ENCODE peak calls at places on chromosomes 5 and 9, in five cellular contexts. One of them, this sample, is unnamed.

GRCh38 chr5:173318881-173319609 is 9.2 kb downstream of the STC2 start:
- DNase-seq in CD4-positive, alpha-beta memory T cell: no peak
- DNase-seq in left ventricle myocardium superior: no peak
- DNase-seq in Peyer's patch: no peak
- DNase-seq in foreskin fibroblast: no peak
- DNase-seq in this sample: no peak

GRCh38 chr9:135083831-135084230 is 3.6 kb upstream of the OLFM1 start:
- DNase-seq in CD4-positive, alpha-beta memory T cell: no peak
- DNase-seq in left ventricle myocardium superior: no peak
- DNase-seq in Peyer's patch: no peak
- DNase-seq in foreskin fibroblast: no peak
- DNase-seq in this sample: no peak

GRCh38 chr5:166716856-166717492 is 1574.5 kb upstream of the WWC1 start:
- DNase-seq in CD4-positive, alpha-beta memory T cell: no peak
- DNase-seq in left ventricle myocardium superior: no peak
- DNase-seq in Peyer's patch: no peak
- DNase-seq in foreskin fibroblast: no peak
- DNase-seq in this sample: no peak

GRCh38 chr5:111914957-111915356 is 158.0 kb upstream of the NREP start:
- DNase-seq in CD4-positive, alpha-beta memory T cell: no peak
- DNase-seq in left ventricle myocardium superior: no peak
- DNase-seq in Peyer's patch: no peak
- DNase-seq in foreskin fibroblast: peak; percentile 27
- DNase-seq in this sample: no peak

GRCh38 chr5:14445581-14446290 is 135.9 kb upstream of the OTULINL start:
- DNase-seq in CD4-positive, alpha-beta memory T cell: no peak
- DNase-seq in left ventricle myocardium superior: no peak
- DNase-seq in Peyer's patch: no peak
- DNase-seq in foreskin fibroblast: peak; percentile 80
- DNase-seq in this sample: no peak

GRCh38 chr9:123893146-123893545 is 36.8 kb downstream of the DENND1A start:
- DNase-seq in CD4-positive, alpha-beta memory T cell: no peak
- DNase-seq in left ventricle myocardium superior: no peak
- DNase-seq in Peyer's patch: no peak
- DNase-seq in foreskin fibroblast: no peak
- DNase-seq in this sample: no peak

GRCh38 chr9:77848428-77848827 is 183.2 kb downstream of the GNAQ start:
- DNase-seq in CD4-positive, alpha-beta memory T cell: no peak
- DNase-seq in left ventricle myocardium superior: no peak
- DNase-seq in Peyer's patch: no peak
- DNase-seq in foreskin fibroblast: no peak
- DNase-seq in this sample: no peak

GRCh38 chr5:67233075-67233474 is 36.5 kb upstream of the CD180 start:
- DNase-seq in CD4-positive, alpha-beta memory T cell: no peak
- DNase-seq in left ventricle myocardium superior: no peak
- DNase-seq in Peyer's patch: no peak
- DNase-seq in foreskin fibroblast: peak; percentile 61
- DNase-seq in this sample: no peak

GRCh38 chr5:107676702-107677101 is 6.0 kb upstream of the EFNA5 start:
- DNase-seq in CD4-positive, alpha-beta memory T cell: no peak
- DNase-seq in left ventricle myocardium superior: no peak
- DNase-seq in Peyer's patch: no peak
- DNase-seq in foreskin fibroblast: no peak
- DNase-seq in this sample: no peak

GRCh38 chr5:9523090-9523813 is 22.6 kb downstream of the SEMA5A start:
- DNase-seq in CD4-positive, alpha-beta memory T cell: no peak
- DNase-seq in left ventricle myocardium superior: no peak
- DNase-seq in Peyer's patch: no peak
- DNase-seq in foreskin fibroblast: peak; percentile 68
- DNase-seq in this sample: no peak

GRCh38 chr5:98296426-98296825 is 477.0 kb upstream of the RGMB start:
- DNase-seq in CD4-positive, alpha-beta memory T cell: no peak
- DNase-seq in left ventricle myocardium superior: no peak
- DNase-seq in Peyer's patch: no peak
- DNase-seq in foreskin fibroblast: peak; percentile 67
- DNase-seq in this sample: no peak

GRCh38 chr9:129270903-129271431 is 92.9 kb upstream of the IER5L start:
- DNase-seq in CD4-positive, alpha-beta memory T cell: no peak
- DNase-seq in left ventricle myocardium superior: no peak
- DNase-seq in Peyer's patch: no peak
- DNase-seq in foreskin fibroblast: peak; percentile 81
- DNase-seq in this sample: no peak

GRCh38 chr5:124701873-124702272 is 44.6 kb downstream of the ZNF608 start:
- DNase-seq in CD4-positive, alpha-beta memory T cell: no peak
- DNase-seq in left ventricle myocardium superior: no peak
- DNase-seq in Peyer's patch: no peak
- DNase-seq in foreskin fibroblast: no peak
- DNase-seq in this sample: no peak

GRCh38 chr5:132193165-132193694 is 34.4 kb downstream of the P4HA2 start:
- DNase-seq in CD4-positive, alpha-beta memory T cell: no peak
- DNase-seq in left ventricle myocardium superior: no peak
- DNase-seq in Peyer's patch: no peak
- DNase-seq in foreskin fibroblast: no peak
- DNase-seq in this sample: no peak

GRCh38 chr5:52708463-52708862 is 79.3 kb upstream of the ITGA1 start:
- DNase-seq in CD4-positive, alpha-beta memory T cell: no peak
- DNase-seq in left ventricle myocardium superior: no peak
- DNase-seq in Peyer's patch: no peak
- DNase-seq in foreskin fibroblast: peak; percentile 15
- DNase-seq in this sample: no peak

GRCh38 chr9:126066131-126066530 is 260.5 kb upstream of the MVB12B start:
- DNase-seq in CD4-positive, alpha-beta memory T cell: no peak
- DNase-seq in left ventricle myocardium superior: no peak
- DNase-seq in Peyer's patch: peak; percentile 32
- DNase-seq in foreskin fibroblast: no peak
- DNase-seq in this sample: no peak

GRCh38 chr5:43068037-43068436 is 27.9 kb upstream of the ANXA2R start:
- DNase-seq in CD4-positive, alpha-beta memory T cell: no peak
- DNase-seq in left ventricle myocardium superior: no peak
- DNase-seq in Peyer's patch: no peak
- DNase-seq in foreskin fibroblast: no peak
- DNase-seq in this sample: no peak

GRCh38 chr9:114720296-114720695 is 38.3 kb upstream of the TEX48 start:
- DNase-seq in CD4-positive, alpha-beta memory T cell: no peak
- DNase-seq in left ventricle myocardium superior: no peak
- DNase-seq in Peyer's patch: no peak
- DNase-seq in foreskin fibroblast: peak; percentile 64
- DNase-seq in this sample: no peak

GRCh38 chr5:65341835-65342234 is 139.9 kb downstream of the ADAMTS6 start:
- DNase-seq in CD4-positive, alpha-beta memory T cell: no peak
- DNase-seq in left ventricle myocardium superior: no peak
- DNase-seq in Peyer's patch: no peak
- DNase-seq in foreskin fibroblast: no peak
- DNase-seq in this sample: no peak

GRCh38 chr9:18238254-18238653 is 235.7 kb upstream of the ADAMTSL1 start:
- DNase-seq in CD4-positive, alpha-beta memory T cell: no peak
- DNase-seq in left ventricle myocardium superior: no peak
- DNase-seq in Peyer's patch: no peak
- DNase-seq in foreskin fibroblast: peak; percentile 86
- DNase-seq in this sample: no peak

GRCh38 chr5:87009146-87009545 is 258.5 kb upstream of the RASA1 start:
- DNase-seq in CD4-positive, alpha-beta memory T cell: no peak
- DNase-seq in left ventricle myocardium superior: no peak
- DNase-seq in Peyer's patch: no peak
- DNase-seq in foreskin fibroblast: peak; percentile 5
- DNase-seq in this sample: no peak

GRCh38 chr9:115469826-115470225 is 351.9 kb upstream of the TNC start:
- DNase-seq in CD4-positive, alpha-beta memory T cell: no peak
- DNase-seq in left ventricle myocardium superior: no peak
- DNase-seq in Peyer's patch: no peak
- DNase-seq in foreskin fibroblast: peak; percentile 36
- DNase-seq in this sample: no peak

GRCh38 chr9:98707158-98708102 is 1.3 kb downstream of the GABBR2 start:
- DNase-seq in CD4-positive, alpha-beta memory T cell: no peak
- DNase-seq in left ventricle myocardium superior: peak; percentile 66
- DNase-seq in Peyer's patch: no peak
- DNase-seq in foreskin fibroblast: peak; percentile 86
- DNase-seq in this sample: peak; percentile 23

GRCh38 chr9:107976767-107977166 is 487.2 kb upstream of the KLF4 start:
- DNase-seq in CD4-positive, alpha-beta memory T cell: no peak
- DNase-seq in left ventricle myocardium superior: peak; percentile 76
- DNase-seq in Peyer's patch: peak; percentile 84
- DNase-seq in foreskin fibroblast: peak; percentile 47
- DNase-seq in this sample: peak; percentile 92

GRCh38 chr9:21708225-21708624 is 94.2 kb upstream of the MTAP start:
- DNase-seq in CD4-positive, alpha-beta memory T cell: no peak
- DNase-seq in left ventricle myocardium superior: no peak
- DNase-seq in Peyer's patch: no peak
- DNase-seq in foreskin fibroblast: peak; percentile 33
- DNase-seq in this sample: no peak

GRCh38 chr5:96788112-96788749 is 19.5 kb downstream of the ERAP1 start:
- DNase-seq in CD4-positive, alpha-beta memory T cell: no peak
- DNase-seq in left ventricle myocardium superior: no peak
- DNase-seq in Peyer's patch: no peak
- DNase-seq in foreskin fibroblast: peak; percentile 31
- DNase-seq in this sample: no peak

GRCh38 chr9:33080534-33080933 is 4.1 kb upstream of the SMU1 start:
- DNase-seq in CD4-positive, alpha-beta memory T cell: no peak
- DNase-seq in left ventricle myocardium superior: no peak
- DNase-seq in Peyer's patch: no peak
- DNase-seq in foreskin fibroblast: no peak
- DNase-seq in this sample: no peak

GRCh38 chr9:130390986-130391385 is 53.8 kb upstream of the ASS1 start:
- DNase-seq in CD4-positive, alpha-beta memory T cell: no peak
- DNase-seq in left ventricle myocardium superior: no peak
- DNase-seq in Peyer's patch: no peak
- DNase-seq in foreskin fibroblast: no peak
- DNase-seq in this sample: no peak

GRCh38 chr9:124632077-124632621 is 125.0 kb upstream of the NR5A1 start:
- DNase-seq in CD4-positive, alpha-beta memory T cell: no peak
- DNase-seq in left ventricle myocardium superior: no peak
- DNase-seq in Peyer's patch: no peak
- DNase-seq in foreskin fibroblast: peak; percentile 42
- DNase-seq in this sample: no peak

GRCh38 chr5:128774605-128775004 is 190.7 kb upstream of the SLC27A6 start:
- DNase-seq in CD4-positive, alpha-beta memory T cell: no peak
- DNase-seq in left ventricle myocardium superior: no peak
- DNase-seq in Peyer's patch: no peak
- DNase-seq in foreskin fibroblast: no peak
- DNase-seq in this sample: no peak

GRCh38 chr5:55446690-55447351 is 87.9 kb downstream of the PLPP1 start:
- DNase-seq in CD4-positive, alpha-beta memory T cell: no peak
- DNase-seq in left ventricle myocardium superior: no peak
- DNase-seq in Peyer's patch: no peak
- DNase-seq in foreskin fibroblast: no peak
- DNase-seq in this sample: no peak

GRCh38 chr9:129318121-129319075 is 140.3 kb upstream of the IER5L start:
- DNase-seq in CD4-positive, alpha-beta memory T cell: no peak
- DNase-seq in left ventricle myocardium superior: no peak
- DNase-seq in Peyer's patch: peak; percentile 44
- DNase-seq in foreskin fibroblast: no peak
- DNase-seq in this sample: no peak

GRCh38 chr5:149820536-149821503 is 90.7 kb downstream of the PPARGC1B start:
- DNase-seq in CD4-positive, alpha-beta memory T cell: no peak
- DNase-seq in left ventricle myocardium superior: no peak
- DNase-seq in Peyer's patch: no peak
- DNase-seq in foreskin fibroblast: no peak
- DNase-seq in this sample: no peak

GRCh38 chr5:90613918-90614504 is 55.4 kb downstream of the ADGRV1 start:
- DNase-seq in CD4-positive, alpha-beta memory T cell: no peak
- DNase-seq in left ventricle myocardium superior: no peak
- DNase-seq in Peyer's patch: no peak
- DNase-seq in foreskin fibroblast: no peak
- DNase-seq in this sample: no peak

GRCh38 chr5:5017827-5018559 is 122.1 kb upstream of the ADAMTS16 start:
- DNase-seq in CD4-positive, alpha-beta memory T cell: no peak
- DNase-seq in left ventricle myocardium superior: no peak
- DNase-seq in Peyer's patch: no peak
- DNase-seq in foreskin fibroblast: peak; percentile 81
- DNase-seq in this sample: no peak

This sample was measured in left colon.